ENCODE peak calls at places on chromosomes 6 and 20, in four cellular contexts. I is IMR-90, C is HCT116, N is HepG2. D is an unnamed sample. For H4K20me1, the result is how much of the 10 kb centered on the place peaks cover.

GRCh38 chr6:166814386-166814785 is 142.0 kb downstream of the RNASET2 start:
- DNase-seq in I (no peak), C (no peak), N (no peak), D (no peak)

GRCh38 chr6:42315991-42316378 is 98.3 kb upstream of the MRPS10 start:
- DNase-seq in I (peak), C (peak), N (peak), D (no peak)

GRCh38 chr6:7424058-7424457 is 34.5 kb downstream of the RIOK1 start:
- DNase-seq in I (no peak), C (no peak), N (no peak), D (no peak)

GRCh38 chr6:169886631-169887227 is 135.3 kb downstream of the ERMARD start:
- DNase-seq in I (no peak), C (no peak), N (no peak), D (peak)

GRCh38 chr6:43096451-43097097 is 20.5 kb downstream of the PTK7 start:
- DNase-seq in I (peak), C (no peak), N (no peak), D (peak)

GRCh38 chr6:37688088-37688850 is 9.4 kb downstream of the MDGA1 start:
- DNase-seq in I (no peak), C (no peak), N (no peak), D (no peak)

GRCh38 chr6:76940186-76940585 is 523.1 kb downstream of the HTR1B start:
- DNase-seq in I (no peak), C (no peak), N (no peak), D (no peak)

GRCh38 chr6:168216139-168216538 is 103.4 kb downstream of the DACT2 start:
- DNase-seq in I (no peak), C (no peak), N (no peak), D (peak)

GRCh38 chr6:163878656-163879055 is 464.1 kb downstream of the QKI start:
- DNase-seq in I (no peak), C (no peak), N (no peak), D (no peak)

GRCh38 chr20:43731927-43732326 is 5.1 kb upstream of the GTSF1L start:
- DNase-seq in I (no peak), C (no peak), N (no peak), D (no peak)

GRCh38 chr20:17914957-17915356 is 53.6 kb downstream of the SNX5 start:
- DNase-seq in I (no peak), C (no peak), N (no peak), D (no peak)

GRCh38 chr6:36202101-36202500 is 5.6 kb downstream of the BRPF3 start:
- DNase-seq in I (no peak), C (no peak), N (no peak), D (no peak)

GRCh38 chr6:36201612-36202011 is 5.1 kb downstream of the BRPF3 start:
- DNase-seq in I (no peak), C (no peak), N (no peak), D (no peak)

GRCh38 chr6:36200154-36200891 is 3.8 kb downstream of the BRPF3 start:
- DNase-seq in I (no peak), C (no peak), N (no peak), D (no peak)

GRCh38 chr6:36198986-36199385 is 2.4 kb downstream of the BRPF3 start:
- DNase-seq in I (no peak), C (no peak), N (no peak), D (no peak)

GRCh38 chr6:36200998-36201596 is 4.6 kb downstream of the BRPF3 start:
- DNase-seq in I (no peak), C (no peak), N (no peak), D (no peak)
- H4K20me1 ChIP-seq in I (half or more), C (under half), N (under half), D (under half)

DNA sequence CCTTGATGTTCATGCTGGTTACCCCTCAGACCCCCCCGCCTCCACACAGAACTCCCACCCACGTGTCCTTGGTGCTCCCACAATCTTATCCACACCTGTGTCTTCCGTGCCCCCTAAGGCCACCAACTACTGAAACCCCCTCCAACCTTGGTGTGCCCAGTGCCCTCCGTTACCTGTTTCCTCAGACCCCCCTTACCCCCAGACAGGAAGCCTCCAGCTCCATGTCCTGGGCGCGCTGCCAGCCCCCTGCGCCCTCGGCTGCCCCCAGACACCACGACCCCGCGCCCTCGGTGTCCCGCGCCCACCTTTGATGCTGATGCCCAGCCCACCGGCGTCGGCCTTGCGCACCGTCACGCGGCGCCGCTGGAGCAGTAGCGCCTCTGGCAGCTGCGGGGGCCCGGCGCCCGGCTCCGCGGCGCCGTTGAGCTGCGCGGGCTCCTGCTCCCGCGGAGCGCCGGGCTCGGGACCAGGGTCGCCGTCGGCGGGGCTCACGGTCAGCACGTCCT is 504 bp downstream of the SNTA1 start:
- DNase-seq in I (no peak), C (no peak), N (no peak), D (no peak)
- H2AFZ ChIP-seq in I (peak), C (peak), N (no peak), D (peak)

DNA sequence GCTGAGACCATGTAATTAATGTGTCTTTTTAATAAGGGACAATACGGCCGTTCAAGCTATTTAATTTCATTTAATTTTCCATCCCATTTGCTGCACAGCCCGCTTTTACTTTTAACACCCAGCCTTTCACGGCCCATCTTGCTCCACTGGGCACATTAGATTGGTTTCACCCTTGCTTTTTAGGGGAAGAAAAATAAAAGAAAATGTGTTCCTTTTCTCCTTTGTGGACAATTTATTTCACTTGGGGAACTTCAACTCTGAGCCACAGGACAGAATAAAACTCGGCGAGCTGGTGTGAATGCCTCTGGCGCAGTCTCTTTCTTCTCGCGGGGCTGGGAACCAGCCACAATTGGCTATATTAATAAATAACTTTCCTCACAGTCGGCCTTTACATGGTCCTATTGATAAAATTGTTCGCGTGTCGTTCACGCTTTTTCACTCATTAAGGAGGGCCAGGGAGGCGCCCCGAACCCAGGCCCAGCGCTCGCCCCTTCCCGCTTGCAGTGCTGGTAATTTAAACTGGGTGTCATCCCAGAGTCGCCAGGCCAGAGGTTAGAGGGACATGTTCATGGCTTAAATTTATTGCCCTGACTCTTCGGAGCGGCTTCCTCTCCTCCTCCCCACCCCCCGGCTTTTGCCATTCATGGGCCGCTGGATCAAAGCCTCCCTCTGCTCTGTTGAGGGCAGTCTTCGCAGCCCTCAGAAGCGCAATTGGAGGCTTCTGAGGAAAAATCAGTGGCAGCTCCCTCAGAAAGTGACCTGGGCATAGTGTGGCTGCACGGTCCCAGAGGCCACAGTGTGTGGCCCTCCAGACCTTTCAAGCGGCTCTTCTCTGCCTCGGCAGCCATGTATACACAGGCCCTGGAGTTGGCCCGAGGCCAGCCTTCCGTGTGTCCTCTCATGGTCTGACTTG is 2.2 kb upstream of the PRDM13 start:
- DNase-seq in I (no peak), C (no peak), N (no peak), D (peak)
- H3K9ac ChIP-seq in I (no peak), C (no peak), N (no peak), D (no peak)

DNA sequence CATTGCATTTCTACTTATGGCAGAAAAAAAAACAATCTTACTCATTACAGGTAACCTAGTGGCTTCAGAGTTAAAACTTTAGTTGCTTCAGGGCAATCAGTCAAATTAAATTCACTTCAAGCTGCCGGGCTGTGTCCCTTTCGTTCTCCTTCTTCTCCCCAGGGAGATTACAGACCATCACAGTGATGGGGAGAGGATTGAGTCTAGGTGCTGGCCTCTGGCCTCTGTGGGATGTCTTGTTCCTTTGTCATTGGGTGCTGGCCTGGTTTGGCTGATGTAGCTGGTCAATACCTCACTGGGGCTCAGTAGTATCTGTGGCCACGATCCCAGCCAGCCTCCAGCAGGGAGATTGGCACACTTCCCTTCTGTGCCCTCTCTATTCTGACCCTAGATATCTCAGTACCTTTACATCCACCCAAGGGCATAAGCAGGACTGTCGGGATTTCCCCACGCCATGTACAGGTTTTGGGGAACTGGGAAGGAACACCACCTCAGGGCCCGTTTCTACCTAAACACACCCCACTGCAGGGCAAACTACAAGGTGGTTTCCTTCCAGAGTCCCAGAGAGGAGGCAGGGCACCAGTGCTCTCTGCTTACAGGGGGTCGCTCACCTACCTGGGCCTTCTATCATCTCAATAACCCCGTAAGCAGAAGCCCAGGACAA is 15.4 kb downstream of the FYN start:
- DNase-seq in I (no peak), C (no peak), N (no peak), D (no peak)
- H4K20me1 ChIP-seq in I (under half), C (under half), N (under half), D (half or more)

GRCh38 chr6:30156262-30156599 is 4.8 kb downstream of the TRIM10 start:
- DNase-seq in I (no peak), C (peak), N (peak), D (no peak)
- H2AFZ ChIP-seq in I (no peak), C (peak), N (no peak), D (no peak)

DNA sequence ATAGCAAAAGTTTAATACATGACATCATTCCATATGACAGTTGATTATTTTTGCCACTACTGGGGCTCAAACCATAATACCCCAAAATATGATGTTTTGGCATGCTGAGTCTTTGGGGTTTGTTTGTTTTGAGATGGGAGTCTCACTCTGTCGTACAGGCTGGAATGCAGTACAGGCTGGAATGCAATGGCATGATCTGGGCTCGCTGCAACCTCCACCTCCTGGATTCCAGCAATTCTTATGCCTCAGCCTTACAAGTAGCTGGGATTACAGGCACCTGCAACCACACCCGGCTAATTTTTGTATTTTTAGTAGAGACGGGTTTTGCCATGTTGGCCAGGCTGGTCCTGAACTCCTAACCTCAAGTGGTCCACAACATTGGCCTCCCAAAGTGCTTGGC is 1.3 kb upstream of the MRS2 start:
- DNase-seq in I (no peak), C (no peak), N (peak), D (no peak)
- H3K9ac ChIP-seq in I (no peak), C (no peak), N (no peak), D (no peak)

D was measured in neural progenitor cell.